ENCODE peak calls at places on chromosomes 1 and 21, in four cellular contexts. One of them, this sample, is unnamed.

GRCh38 chr1:115838426-115838804 is 2.5 kb downstream of the NHLH2 start:
- DNase-seq in pulmonary artery endothelial cell: no peak
- DNase-seq in activated CD4-positive, CD25-positive, alpha-beta regulatory T cell: no peak
- DNase-seq in frontal cortex: peak
- DNase-seq in this sample: no peak

GRCh38 chr1:243851129-243851756 is 1.2 kb upstream of the AKT3 start:
- DNase-seq in pulmonary artery endothelial cell: no peak
- DNase-seq in activated CD4-positive, CD25-positive, alpha-beta regulatory T cell: no peak
- DNase-seq in frontal cortex: no peak
- DNase-seq in this sample: peak

GRCh38 chr1:7611421-7612010 is 159.6 kb upstream of the VAMP3 start:
- DNase-seq in pulmonary artery endothelial cell: no peak
- DNase-seq in activated CD4-positive, CD25-positive, alpha-beta regulatory T cell: no peak
- DNase-seq in frontal cortex: no peak
- DNase-seq in this sample: no peak

GRCh38 chr1:113751516-113751915 is 7.8 kb downstream of the PHTF1 start:
- DNase-seq in pulmonary artery endothelial cell: no peak
- DNase-seq in activated CD4-positive, CD25-positive, alpha-beta regulatory T cell: no peak
- DNase-seq in frontal cortex: no peak
- DNase-seq in this sample: no peak

GRCh38 chr1:43266881-43267280 is 2.9 kb upstream of the TMEM125 start:
- DNase-seq in pulmonary artery endothelial cell: no peak
- DNase-seq in activated CD4-positive, CD25-positive, alpha-beta regulatory T cell: no peak
- DNase-seq in frontal cortex: no peak
- DNase-seq in this sample: no peak

GRCh38 chr1:164602480-164603093 is 43.6 kb downstream of the PBX1 start:
- DNase-seq in pulmonary artery endothelial cell: no peak
- DNase-seq in activated CD4-positive, CD25-positive, alpha-beta regulatory T cell: no peak
- DNase-seq in frontal cortex: no peak
- DNase-seq in this sample: peak

GRCh38 chr1:83769072-83769471 is 229.9 kb downstream of the TTLL7 start:
- DNase-seq in pulmonary artery endothelial cell: no peak
- DNase-seq in activated CD4-positive, CD25-positive, alpha-beta regulatory T cell: no peak
- DNase-seq in frontal cortex: no peak
- DNase-seq in this sample: no peak

GRCh38 chr21:42703936-42704335 is 50.5 kb downstream of the PDE9A start:
- DNase-seq in pulmonary artery endothelial cell: no peak
- DNase-seq in activated CD4-positive, CD25-positive, alpha-beta regulatory T cell: no peak
- DNase-seq in frontal cortex: no peak
- DNase-seq in this sample: no peak

GRCh38 chr1:112934562-112934952 is 21.4 kb downstream of the SLC16A1 start:
- DNase-seq in pulmonary artery endothelial cell: no peak
- DNase-seq in activated CD4-positive, CD25-positive, alpha-beta regulatory T cell: no peak
- DNase-seq in frontal cortex: no peak
- DNase-seq in this sample: peak

GRCh38 chr1:45512641-45513054 is 9.0 kb downstream of the PRDX1 start:
- DNase-seq in pulmonary artery endothelial cell: peak
- DNase-seq in activated CD4-positive, CD25-positive, alpha-beta regulatory T cell: no peak
- DNase-seq in frontal cortex: no peak
- DNase-seq in this sample: peak

GRCh38 chr1:27630859-27631491 is 4.0 kb downstream of the FGR start:
- DNase-seq in pulmonary artery endothelial cell: no peak
- DNase-seq in activated CD4-positive, CD25-positive, alpha-beta regulatory T cell: no peak
- DNase-seq in frontal cortex: no peak
- DNase-seq in this sample: no peak

GRCh38 chr1:212161231-212161781 is 123.9 kb upstream of the PPP2R5A start:
- DNase-seq in pulmonary artery endothelial cell: no peak
- DNase-seq in activated CD4-positive, CD25-positive, alpha-beta regulatory T cell: no peak
- DNase-seq in frontal cortex: no peak
- DNase-seq in this sample: peak

GRCh38 chr1:20981903-20982695 is 194.6 kb downstream of the EIF4G3 start:
- DNase-seq in pulmonary artery endothelial cell: no peak
- DNase-seq in activated CD4-positive, CD25-positive, alpha-beta regulatory T cell: no peak
- DNase-seq in frontal cortex: no peak
- DNase-seq in this sample: peak

GRCh38 chr1:8892026-8892425 is 13.5 kb upstream of the ENO1 start:
- DNase-seq in pulmonary artery endothelial cell: no peak
- DNase-seq in activated CD4-positive, CD25-positive, alpha-beta regulatory T cell: no peak
- DNase-seq in frontal cortex: no peak
- DNase-seq in this sample: no peak

GRCh38 chr1:89953072-89953626 is 41.8 kb upstream of the ZNF326 start:
- DNase-seq in pulmonary artery endothelial cell: no peak
- DNase-seq in activated CD4-positive, CD25-positive, alpha-beta regulatory T cell: no peak
- DNase-seq in frontal cortex: no peak
- DNase-seq in this sample: peak

GRCh38 chr1:150010388-150011115 is at the start of gene OTUD7B:
- DNase-seq in pulmonary artery endothelial cell: peak
- DNase-seq in activated CD4-positive, CD25-positive, alpha-beta regulatory T cell: peak
- DNase-seq in frontal cortex: peak
- DNase-seq in this sample: peak

GRCh38 chr1:182113879-182114626 is 52.5 kb upstream of the ZNF648 start:
- DNase-seq in pulmonary artery endothelial cell: no peak
- DNase-seq in activated CD4-positive, CD25-positive, alpha-beta regulatory T cell: no peak
- DNase-seq in frontal cortex: peak
- DNase-seq in this sample: no peak

GRCh38 chr1:186487163-186487562 is 26.2 kb upstream of the PDC start:
- DNase-seq in pulmonary artery endothelial cell: no peak
- DNase-seq in activated CD4-positive, CD25-positive, alpha-beta regulatory T cell: no peak
- DNase-seq in frontal cortex: no peak
- DNase-seq in this sample: peak

GRCh38 chr1:3886106-3886670 is 13.9 kb downstream of the C1orf174 start:
- DNase-seq in pulmonary artery endothelial cell: no peak
- DNase-seq in activated CD4-positive, CD25-positive, alpha-beta regulatory T cell: no peak
- DNase-seq in frontal cortex: no peak
- DNase-seq in this sample: no peak

GRCh38 chr1:205313681-205314308 is 7.8 kb downstream of the NUAK2 start:
- DNase-seq in pulmonary artery endothelial cell: no peak
- DNase-seq in activated CD4-positive, CD25-positive, alpha-beta regulatory T cell: no peak
- DNase-seq in frontal cortex: no peak
- DNase-seq in this sample: peak

GRCh38 chr1:44603718-44604117 is 70.6 kb downstream of the TMEM53 start:
- DNase-seq in pulmonary artery endothelial cell: no peak
- DNase-seq in activated CD4-positive, CD25-positive, alpha-beta regulatory T cell: no peak
- DNase-seq in frontal cortex: no peak
- DNase-seq in this sample: no peak

GRCh38 chr1:56921486-56921885 is 44.3 kb downstream of the C8B start:
- DNase-seq in pulmonary artery endothelial cell: no peak
- DNase-seq in activated CD4-positive, CD25-positive, alpha-beta regulatory T cell: no peak
- DNase-seq in frontal cortex: no peak
- DNase-seq in this sample: no peak

GRCh38 chr1:80882552-80882951 is 918.2 kb upstream of the ADGRL2 start:
- DNase-seq in pulmonary artery endothelial cell: no peak
- DNase-seq in activated CD4-positive, CD25-positive, alpha-beta regulatory T cell: no peak
- DNase-seq in frontal cortex: no peak
- DNase-seq in this sample: peak

GRCh38 chr1:206700445-206701036 is 15.8 kb downstream of the MAPKAPK2 start:
- DNase-seq in pulmonary artery endothelial cell: no peak
- DNase-seq in activated CD4-positive, CD25-positive, alpha-beta regulatory T cell: no peak
- DNase-seq in frontal cortex: no peak
- DNase-seq in this sample: peak

GRCh38 chr21:41819856-41820281 is 53.0 kb upstream of the RIPK4 start:
- DNase-seq in pulmonary artery endothelial cell: no peak
- DNase-seq in activated CD4-positive, CD25-positive, alpha-beta regulatory T cell: no peak
- DNase-seq in frontal cortex: no peak
- DNase-seq in this sample: no peak

This sample was measured in choroid plexus epithelial cell.